ENCODE peak calls at places on chromosome 13, in five cellular contexts. U, Q, L, M and D are unnamed samples.

GRCh38 chr13:48790996-48791395 is 137.3 kb downstream of the CYSLTR2 start:
- DNase-seq in U (no peak), Q (no peak), L (no peak), M (no peak), D (no peak)

GRCh38 chr13:68982961-68983619 is 1124.5 kb upstream of the ATXN8OS start:
- DNase-seq in U (no peak), Q (no peak), L (no peak), M (no peak), D (no peak)

GRCh38 chr13:114128624-114129522 is 3.5 kb downstream of the RASA3 start:
- DNase-seq in U (no peak), Q (peak; percentile 81), L (peak; percentile 85), M (no peak), D (no peak)

GRCh38 chr13:92547256-92547655 is 679.4 kb upstream of the GPC6 start:
- DNase-seq in U (no peak), Q (no peak), L (no peak), M (no peak), D (no peak)

GRCh38 chr13:59172076-59172475 is 991.7 kb downstream of the DIAPH3 start:
- DNase-seq in U (no peak), Q (no peak), L (no peak), M (no peak), D (no peak)

GRCh38 chr13:75635621-75636338 is at the start of gene LMO7:
- DNase-seq in U (peak; percentile 85), Q (no peak), L (peak; percentile 37), M (peak; percentile 84), D (peak; percentile 48)

GRCh38 chr13:71865858-71866172 is 1.2 kb downstream of the DACH1 start:
- DNase-seq in U (peak; percentile 21), Q (no peak), L (no peak), M (no peak), D (no peak)

GRCh38 chr13:82833928-82834327 is 1048.3 kb downstream of the SLITRK1 start:
- DNase-seq in U (no peak), Q (no peak), L (no peak), M (no peak), D (no peak)

GRCh38 chr13:80047406-80047805 is 293.5 kb downstream of the SPRY2 start:
- DNase-seq in U (no peak), Q (no peak), L (no peak), M (no peak), D (no peak)

GRCh38 chr13:44181938-44182337 is 191.7 kb upstream of the SERP2 start:
- DNase-seq in U (no peak), Q (no peak), L (no peak), M (no peak), D (no peak)

GRCh38 chr13:109383683-109384082 is 402.7 kb downstream of the IRS2 start:
- DNase-seq in U (no peak), Q (no peak), L (no peak), M (no peak), D (no peak)

GRCh38 chr13:36432106-36432544 is at the start of gene CCNA1:
- DNase-seq in U (peak; percentile 89), Q (no peak), L (peak; percentile 10), M (peak; percentile 91), D (no peak)

GRCh38 chr13:108115739-108116138 is 99.6 kb downstream of the LIG4 start:
- DNase-seq in U (no peak), Q (no peak), L (no peak), M (no peak), D (no peak)

GRCh38 chr13:40813662-40814454 is 24.4 kb downstream of the SLC25A15 start:
- DNase-seq in U (no peak), Q (no peak), L (peak; percentile 26), M (peak; percentile 57), D (peak; percentile 30)

GRCh38 chr13:23889598-23890224 is 511 bp upstream of the MIPEP start:
- DNase-seq in U (no peak), Q (no peak), L (no peak), M (no peak), D (no peak)

GRCh38 chr13:76522083-76522755 is 364.0 kb downstream of the KCTD12 start:
- DNase-seq in U (peak; percentile 46), Q (no peak), L (no peak), M (no peak), D (no peak)

GRCh38 chr13:31207630-31208549 is 8.1 kb downstream of the B3GLCT start:
- DNase-seq in U (no peak), Q (no peak), L (no peak), M (no peak), D (no peak)

GRCh38 chr13:31503626-31504025 is 235.7 kb upstream of the RXFP2 start:
- DNase-seq in U (no peak), Q (no peak), L (no peak), M (no peak), D (no peak)

GRCh38 chr13:24691381-24691780 is 11.2 kb downstream of the ATP12A start:
- DNase-seq in U (no peak), Q (no peak), L (no peak), M (no peak), D (no peak)

GRCh38 chr13:37395544-37395943 is 203.0 kb downstream of the POSTN start:
- DNase-seq in U (no peak), Q (no peak), L (no peak), M (no peak), D (no peak)

GRCh38 chr13:31638577-31638976 is 100.7 kb upstream of the RXFP2 start:
- DNase-seq in U (no peak), Q (no peak), L (no peak), M (no peak), D (no peak)

GRCh38 chr13:51849145-51850101 is 4.4 kb upstream of the TMEM272 start:
- DNase-seq in U (peak; percentile 84), Q (no peak), L (peak; percentile 59), M (peak; percentile 90), D (peak; percentile 22)

GRCh38 chr13:92745233-92745632 is 481.4 kb upstream of the GPC6 start:
- DNase-seq in U (no peak), Q (no peak), L (no peak), M (no peak), D (no peak)

GRCh38 chr13:91659583-91660415 is 261.4 kb downstream of the GPC5 start:
- DNase-seq in U (no peak), Q (peak; percentile 2), L (no peak), M (no peak), D (no peak)

GRCh38 chr13:37878496-37878895 is 8.9 kb upstream of the TRPC4 start:
- DNase-seq in U (no peak), Q (no peak), L (no peak), M (no peak), D (no peak)

GRCh38 chr13:40115456-40115855 is 460.0 kb downstream of the COG6 start:
- DNase-seq in U (no peak), Q (no peak), L (no peak), M (no peak), D (no peak)

GRCh38 chr13:33730147-33730546 is 87.8 kb upstream of the RFC3 start:
- DNase-seq in U (no peak), Q (no peak), L (no peak), M (no peak), D (no peak)

GRCh38 chr13:67267136-67267535 is 37.0 kb upstream of the PCDH9 start:
- DNase-seq in U (no peak), Q (no peak), L (no peak), M (no peak), D (no peak)

GRCh38 chr13:27171244-27171829 is at the start of gene USP12:
- DNase-seq in U (peak; percentile 67), Q (no peak), L (peak; percentile 48), M (peak; percentile 76), D (no peak)

GRCh38 chr13:114226088-114226487 is 8.6 kb upstream of the CDC16 start:
- DNase-seq in U (no peak), Q (no peak), L (no peak), M (no peak), D (no peak)

DNA sequence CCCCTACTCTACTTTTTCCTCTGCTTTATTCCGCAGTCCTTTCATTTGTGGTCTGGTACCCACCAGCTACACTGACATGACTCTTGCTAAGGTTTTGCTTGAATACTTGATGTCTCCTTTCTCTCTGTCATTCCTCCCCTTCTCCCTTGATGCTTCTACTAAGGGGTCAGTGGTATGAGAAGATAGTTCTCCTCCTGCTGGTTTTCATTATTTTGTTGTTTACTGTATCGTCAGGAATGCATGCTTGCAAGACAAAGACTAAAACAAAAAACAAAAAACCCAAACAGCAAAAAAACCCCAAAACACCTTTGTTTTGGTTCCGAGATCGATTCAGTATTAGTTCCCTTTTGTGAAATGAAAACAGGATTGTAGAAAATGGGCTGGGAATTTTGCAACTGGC is 59.5 kb downstream of the PCCA start:
- DNase-seq in U (no peak), Q (no peak), L (no peak), M (no peak), D (no peak)
- TF ChIP-seq ATF3 in U (no peak), Q (no peak), L (no peak), M (no peak), D (no peak)

GRCh38 chr13:99193152-99193551 is 7.5 kb upstream of the UBAC2 start:
- DNase-seq in U (no peak), Q (no peak), L (no peak), M (no peak), D (no peak)
- TF ChIP-seq ATF2 in U (no peak), Q (no peak), L (no peak), M (no peak), D (no peak)

GRCh38 chr13:46861959-46862358 is 34.9 kb downstream of the HTR2A start:
- DNase-seq in U (no peak), Q (no peak), L (no peak), M (no peak), D (no peak)

GRCh38 chr13:46864941-46865340 is 31.9 kb downstream of the HTR2A start:
- DNase-seq in U (no peak), Q (no peak), L (no peak), M (no peak), D (no peak)

GRCh38 chr13:46871557-46871956 is 25.3 kb downstream of the HTR2A start:
- DNase-seq in U (no peak), Q (no peak), L (no peak), M (no peak), D (no peak)

GRCh38 chr13:46860734-46861133 is 36.1 kb downstream of the HTR2A start:
- DNase-seq in U (no peak), Q (no peak), L (no peak), M (no peak), D (no peak)

GRCh38 chr13:46866150-46866549 is 30.7 kb downstream of the HTR2A start:
- DNase-seq in U (peak; percentile 22), Q (no peak), L (no peak), M (no peak), D (peak; percentile 4)
- TF ChIP-seq ATF3 in U (no peak), Q (no peak), L (no peak), M (no peak), D (no peak)

GRCh38 chr13:45229172-45229571 is 28.3 kb upstream of the KCTD4 start:
- DNase-seq in U (no peak), Q (no peak), L (no peak), M (no peak), D (no peak)

GRCh38 chr13:45228002-45228401 is 27.2 kb upstream of the KCTD4 start:
- DNase-seq in U (no peak), Q (no peak), L (no peak), M (no peak), D (no peak)

GRCh38 chr13:45226024-45226423 is 25.2 kb upstream of the KCTD4 start:
- DNase-seq in U (no peak), Q (no peak), L (no peak), M (no peak), D (no peak)

DNA sequence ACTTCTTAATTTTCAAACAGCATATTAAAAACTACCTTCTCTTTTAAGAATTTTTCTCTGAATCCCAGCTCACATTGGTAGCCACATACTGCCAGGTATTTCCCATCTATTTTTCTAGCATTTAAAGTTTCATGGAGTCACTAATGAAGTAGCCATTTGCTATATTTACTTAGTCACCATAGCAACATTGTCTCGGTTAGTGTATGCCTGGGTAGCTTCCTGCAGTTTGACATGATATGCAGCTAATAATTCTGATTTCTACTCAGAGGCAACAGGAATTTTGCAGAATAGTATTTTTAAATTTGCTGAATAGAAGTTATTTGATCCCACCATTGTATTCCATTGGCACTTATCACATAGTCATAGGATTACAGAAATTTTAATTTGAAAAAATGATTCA is 30.9 kb upstream of the KCTD4 start:
- DNase-seq in U (no peak), Q (no peak), L (no peak), M (no peak), D (no peak)
- TF ChIP-seq ATF2 in U (no peak), Q (no peak), L (no peak), M (no peak), D (no peak)